ENCODE peak calls at places on chromosomes 6 and 20, in six cellular contexts. One of them, this sample, is unnamed.

GRCh38 chr6:87722831-87723726 is 21.0 kb upstream of the AKIRIN2 start:
- DNase-seq in ovary: peak; percentile 28
- DNase-seq in Peyer's patch: peak; percentile 41
- DNase-seq in transverse colon: peak; percentile 41
- DNase-seq in right lobe of liver: peak; percentile 87
- DNase-seq in endothelial cell of umbilical vein: peak; percentile 51
- DNase-seq in this sample: peak; percentile 77

GRCh38 chr6:44223471-44224153 is at the start of gene SLC29A1:
- DNase-seq in ovary: peak; percentile 78
- DNase-seq in Peyer's patch: peak; percentile 82
- DNase-seq in transverse colon: peak; percentile 79
- DNase-seq in right lobe of liver: peak; percentile 90
- DNase-seq in endothelial cell of umbilical vein: peak; percentile 66
- DNase-seq in this sample: no peak

GRCh38 chr6:32973934-32974333 is 5.5 kb downstream of the BRD2 start:
- DNase-seq in ovary: no peak
- DNase-seq in Peyer's patch: no peak
- DNase-seq in transverse colon: no peak
- DNase-seq in right lobe of liver: no peak
- DNase-seq in endothelial cell of umbilical vein: peak; percentile 56
- DNase-seq in this sample: no peak

GRCh38 chr6:42532038-42532669 is 31.7 kb upstream of the UBR2 start:
- DNase-seq in ovary: no peak
- DNase-seq in Peyer's patch: no peak
- DNase-seq in transverse colon: no peak
- DNase-seq in right lobe of liver: no peak
- DNase-seq in endothelial cell of umbilical vein: peak; percentile 37
- DNase-seq in this sample: no peak

GRCh38 chr6:76789580-76789979 is 673.7 kb downstream of the HTR1B start:
- DNase-seq in ovary: no peak
- DNase-seq in Peyer's patch: no peak
- DNase-seq in transverse colon: no peak
- DNase-seq in right lobe of liver: no peak
- DNase-seq in endothelial cell of umbilical vein: no peak
- DNase-seq in this sample: no peak

GRCh38 chr20:21808863-21809664 is 103.6 kb downstream of the PAX1 start:
- DNase-seq in ovary: no peak
- DNase-seq in Peyer's patch: no peak
- DNase-seq in transverse colon: peak; percentile 36
- DNase-seq in right lobe of liver: peak; percentile 66
- DNase-seq in endothelial cell of umbilical vein: no peak
- DNase-seq in this sample: no peak

GRCh38 chr6:43811101-43812099 is 41.4 kb downstream of the VEGFA start:
- DNase-seq in ovary: no peak
- DNase-seq in Peyer's patch: no peak
- DNase-seq in transverse colon: peak; percentile 52
- DNase-seq in right lobe of liver: no peak
- DNase-seq in endothelial cell of umbilical vein: no peak
- DNase-seq in this sample: no peak

GRCh38 chr20:50794181-50794845 is 548 bp upstream of the BCAS4 start:
- DNase-seq in ovary: peak; percentile 43
- DNase-seq in Peyer's patch: no peak
- DNase-seq in transverse colon: no peak
- DNase-seq in right lobe of liver: peak; percentile 49
- DNase-seq in endothelial cell of umbilical vein: no peak
- DNase-seq in this sample: no peak

GRCh38 chr6:53035549-53036213 is 29.5 kb upstream of the FBXO9 start:
- DNase-seq in ovary: no peak
- DNase-seq in Peyer's patch: no peak
- DNase-seq in transverse colon: no peak
- DNase-seq in right lobe of liver: no peak
- DNase-seq in endothelial cell of umbilical vein: peak; percentile 28
- DNase-seq in this sample: no peak

GRCh38 chr20:7967199-7967844 is 27.1 kb upstream of the HAO1 start:
- DNase-seq in ovary: no peak
- DNase-seq in Peyer's patch: no peak
- DNase-seq in transverse colon: no peak
- DNase-seq in right lobe of liver: no peak
- DNase-seq in endothelial cell of umbilical vein: no peak
- DNase-seq in this sample: no peak

DNA sequence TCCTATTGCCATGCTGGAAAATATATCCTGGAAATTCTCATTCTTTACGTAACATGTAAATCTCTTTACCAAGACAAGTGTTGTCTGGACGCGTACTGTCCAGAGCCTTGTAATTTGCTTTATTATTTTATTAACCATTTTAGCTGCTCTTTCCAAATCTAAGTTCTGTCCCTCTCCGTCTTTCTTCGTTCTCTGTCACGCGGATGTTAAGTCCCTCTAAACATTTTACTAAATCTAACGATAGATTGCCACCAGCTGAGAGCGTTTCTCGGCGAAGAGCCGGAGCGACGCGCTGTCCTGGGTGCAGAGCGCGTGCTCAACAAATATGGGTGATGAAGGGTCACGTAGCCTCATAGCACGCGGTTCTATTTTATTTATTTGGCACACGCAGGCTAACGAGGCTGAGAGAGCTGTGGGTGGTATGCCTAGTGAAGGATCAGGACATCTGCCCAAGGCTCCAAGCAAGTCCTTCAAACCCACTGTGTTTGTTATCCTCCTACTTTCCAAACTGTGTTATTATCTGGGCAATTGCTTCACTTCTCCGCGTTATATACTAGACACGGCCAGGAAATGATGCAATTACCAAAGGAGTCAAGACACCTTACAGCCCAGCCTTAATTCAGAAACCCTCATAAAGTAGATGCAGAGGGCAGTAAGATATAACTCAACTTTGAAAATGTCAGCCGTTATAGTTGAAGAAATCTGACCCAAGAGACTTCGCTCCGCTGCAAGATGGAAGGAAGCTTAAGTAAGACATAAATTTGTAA is 10.0 kb upstream of the NCOA7 start:
- DNase-seq in ovary: peak; percentile 41
- DNase-seq in Peyer's patch: peak; percentile 68
- DNase-seq in transverse colon: peak; percentile 58
- DNase-seq in right lobe of liver: peak; percentile 71
- DNase-seq in endothelial cell of umbilical vein: peak; percentile 91
- DNase-seq in this sample: peak; percentile 81
- TF ChIP-seq POLR2A in ovary: peak; percentile 70
- TF ChIP-seq POLR2A in Peyer's patch: peak; percentile 39
- TF ChIP-seq POLR2A in transverse colon: peak; percentile 62
- TF ChIP-seq POLR2A in right lobe of liver: peak; percentile 58
- TF ChIP-seq POLR2A in endothelial cell of umbilical vein: peak; percentile 85
- TF ChIP-seq POLR2A in this sample: peak; percentile 87

DNA sequence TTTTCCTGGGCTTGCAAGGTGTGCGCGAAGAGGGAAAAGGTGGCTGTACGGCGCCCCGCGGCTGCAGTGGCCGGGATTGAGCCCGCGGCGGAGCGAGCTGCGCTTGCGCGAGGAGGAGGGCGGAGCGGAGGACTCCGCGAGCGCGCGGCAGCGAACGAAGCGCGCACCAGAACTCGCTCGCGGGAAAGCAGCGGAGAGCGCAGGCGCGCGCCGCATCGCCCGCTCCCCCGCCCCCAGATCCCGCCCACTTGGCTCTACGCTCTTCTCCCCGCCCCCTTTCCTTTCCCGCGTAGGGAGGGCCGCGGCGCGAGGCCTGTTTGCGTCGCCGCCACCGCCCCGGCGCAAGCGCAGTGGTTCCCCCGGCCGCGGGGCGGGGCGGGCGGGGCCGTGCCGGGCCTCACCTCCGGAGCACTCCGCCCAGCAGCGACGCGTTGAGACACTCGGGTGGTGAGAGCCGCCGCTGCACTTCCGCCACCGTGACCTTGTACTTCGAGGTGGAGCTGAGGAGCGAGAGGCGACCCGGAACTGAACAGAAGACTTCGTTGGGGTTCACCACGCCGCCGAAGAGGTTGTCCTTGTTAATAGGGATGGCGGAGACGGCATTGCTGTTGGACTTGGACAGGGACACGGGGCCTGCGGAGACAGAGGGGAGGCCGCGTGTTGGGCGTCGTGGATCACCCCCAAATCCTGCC is 10.6 kb downstream of the TFAP2A start:
- DNase-seq in ovary: peak; percentile 90
- DNase-seq in Peyer's patch: peak; percentile 38
- DNase-seq in transverse colon: peak; percentile 90
- DNase-seq in right lobe of liver: peak; percentile 92
- DNase-seq in endothelial cell of umbilical vein: peak; percentile 90
- DNase-seq in this sample: peak; percentile 79
- TF ChIP-seq POLR2A in ovary: no peak
- TF ChIP-seq POLR2A in Peyer's patch: no peak
- TF ChIP-seq POLR2A in transverse colon: no peak
- TF ChIP-seq POLR2A in right lobe of liver: no peak
- TF ChIP-seq POLR2A in endothelial cell of umbilical vein: no peak
- TF ChIP-seq POLR2A in this sample: peak; percentile 68

GRCh38 chr20:37392441-37393195 is 46.7 kb downstream of the SRC start:
- DNase-seq in ovary: no peak
- DNase-seq in Peyer's patch: no peak
- DNase-seq in transverse colon: no peak
- DNase-seq in right lobe of liver: peak; percentile 49
- DNase-seq in endothelial cell of umbilical vein: no peak
- DNase-seq in this sample: no peak
- TF ChIP-seq POLR2A in ovary: no peak
- TF ChIP-seq POLR2A in Peyer's patch: no peak
- TF ChIP-seq POLR2A in transverse colon: no peak
- TF ChIP-seq POLR2A in right lobe of liver: no peak
- TF ChIP-seq POLR2A in endothelial cell of umbilical vein: no peak
- TF ChIP-seq POLR2A in this sample: peak; percentile 19

DNA sequence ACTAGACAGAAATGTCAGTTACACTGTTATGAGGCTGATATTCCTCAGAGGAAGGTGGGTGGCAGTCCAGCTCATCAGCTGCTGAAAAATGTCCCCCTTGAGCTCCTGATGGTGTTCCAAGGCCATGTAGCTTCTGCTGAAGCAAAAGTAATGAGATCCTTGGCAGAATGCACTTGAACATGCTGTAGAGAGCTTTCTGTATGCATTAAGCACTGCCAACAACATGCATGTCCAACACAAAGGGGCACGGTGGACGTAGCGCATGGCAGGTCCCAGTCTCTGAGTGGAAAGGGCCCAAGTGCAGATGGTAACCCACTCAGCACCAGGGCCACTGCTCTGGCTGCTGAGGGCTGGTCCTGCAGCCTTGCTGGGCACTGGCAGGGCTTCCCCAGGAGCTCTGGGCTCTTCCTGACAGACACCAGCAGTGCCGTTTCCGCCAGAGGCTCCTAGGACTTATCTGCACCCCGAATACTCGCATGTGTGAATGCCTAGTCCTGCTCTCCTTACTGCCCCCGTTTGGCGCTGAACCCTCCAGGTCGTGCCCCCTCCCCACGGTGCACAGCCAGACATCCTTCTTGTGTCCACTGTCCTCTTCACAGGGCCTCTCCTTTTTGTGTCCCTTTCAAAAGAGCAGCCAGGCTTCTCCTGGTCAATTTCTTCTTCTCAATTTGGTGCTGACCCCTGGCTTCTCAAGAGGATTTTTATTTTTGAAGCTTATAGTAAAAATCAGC is 18.6 kb upstream of the SYNDIG1 start:
- DNase-seq in ovary: no peak
- DNase-seq in Peyer's patch: no peak
- DNase-seq in transverse colon: no peak
- DNase-seq in right lobe of liver: no peak
- DNase-seq in endothelial cell of umbilical vein: no peak
- DNase-seq in this sample: no peak
- TF ChIP-seq POLR2A in ovary: no peak
- TF ChIP-seq POLR2A in Peyer's patch: no peak
- TF ChIP-seq POLR2A in transverse colon: no peak
- TF ChIP-seq POLR2A in right lobe of liver: no peak
- TF ChIP-seq POLR2A in endothelial cell of umbilical vein: no peak
- TF ChIP-seq POLR2A in this sample: no peak

GRCh38 chr6:27753668-27754407 is 158.4 kb downstream of the OR2B2 start:
- DNase-seq in ovary: peak; percentile 74
- DNase-seq in Peyer's patch: peak; percentile 72
- DNase-seq in transverse colon: peak; percentile 79
- DNase-seq in right lobe of liver: peak; percentile 66
- DNase-seq in endothelial cell of umbilical vein: peak; percentile 37
- DNase-seq in this sample: peak; percentile 72
- TF ChIP-seq POLR2A in ovary: no peak
- TF ChIP-seq POLR2A in Peyer's patch: no peak
- TF ChIP-seq POLR2A in transverse colon: no peak
- TF ChIP-seq POLR2A in right lobe of liver: no peak
- TF ChIP-seq POLR2A in endothelial cell of umbilical vein: no peak
- TF ChIP-seq POLR2A in this sample: peak; percentile 52